ENCODE peak calls at places on chromosomes 3 and 15, in six cellular contexts. G is upper lobe of left lung, H is A549, R is HepG2, Y is K562, W is GM12878. L is an unnamed sample.

GRCh38 chr3:195596648-195597628 is 13.2 kb upstream of the APOD start:
- ATAC-seq in G (no peak), H (no peak), R (no peak), Y (no peak), W (no peak), L (no peak)

GRCh38 chr15:94080416-94080815 is 150.9 kb upstream of the MCTP2 start:
- ATAC-seq in G (peak), H (no peak), R (no peak), Y (no peak), W (peak), L (peak)

GRCh38 chr3:86929046-86929445 is 61.9 kb downstream of the VGLL3 start:
- ATAC-seq in G (no peak), H (peak), R (no peak), Y (no peak), W (no peak), L (no peak)

GRCh38 chr3:61807865-61808276 is 246.5 kb downstream of the PTPRG start:
- ATAC-seq in G (peak), H (no peak), R (peak), Y (no peak), W (no peak), L (no peak)

GRCh38 chr3:141798455-141798854 is 35.2 kb downstream of the GRK7 start:
- ATAC-seq in G (no peak), H (no peak), R (peak), Y (no peak), W (no peak), L (peak)

GRCh38 chr3:57752307-57752706 is 3.8 kb upstream of the SLMAP start:
- ATAC-seq in G (no peak), H (no peak), R (no peak), Y (no peak), W (no peak), L (no peak)

GRCh38 chr15:88741671-88742070 is 61.6 kb upstream of the ACAN start:
- ATAC-seq in G (peak), H (no peak), R (no peak), Y (no peak), W (no peak), L (no peak)

GRCh38 chr3:7166460-7166859 is 305.5 kb downstream of the GRM7 start:
- ATAC-seq in G (no peak), H (no peak), R (no peak), Y (no peak), W (no peak), L (peak)

GRCh38 chr3:132265488-132265887 is 51.7 kb upstream of the ACP3 start:
- ATAC-seq in G (no peak), H (no peak), R (no peak), Y (no peak), W (no peak), L (no peak)

GRCh38 chr3:187186801-187187421 is 10.4 kb upstream of the RTP1 start:
- ATAC-seq in G (peak), H (no peak), R (peak), Y (peak), W (peak), L (peak)

GRCh38 chr3:132435239-132435910 is 18.1 kb downstream of the DNAJC13 start:
- ATAC-seq in G (no peak), H (no peak), R (no peak), Y (no peak), W (no peak), L (no peak)

GRCh38 chr3:102177075-102177755 is 257.6 kb upstream of the ZPLD1 start:
- ATAC-seq in G (no peak), H (no peak), R (no peak), Y (no peak), W (no peak), L (no peak)

GRCh38 chr15:76150508-76150907 is 90.7 kb downstream of the TMEM266 start:
- ATAC-seq in G (peak), H (no peak), R (no peak), Y (no peak), W (peak), L (no peak)

GRCh38 chr3:119632829-119633228 is 27.6 kb downstream of the POPDC2 start:
- ATAC-seq in G (no peak), H (no peak), R (no peak), Y (no peak), W (no peak), L (no peak)

GRCh38 chr3:108345492-108346205 is 49.3 kb downstream of the HHLA2 start:
- ATAC-seq in G (no peak), H (no peak), R (no peak), Y (no peak), W (peak), L (no peak)

GRCh38 chr3:19425825-19426224 is 277.5 kb downstream of the KCNH8 start:
- ATAC-seq in G (no peak), H (no peak), R (no peak), Y (no peak), W (no peak), L (no peak)

GRCh38 chr15:81270781-81271491 is 53.0 kb downstream of the STARD5 start:
- ATAC-seq in G (no peak), H (no peak), R (no peak), Y (no peak), W (no peak), L (no peak)

GRCh38 chr3:62539762-62540161 is 166.4 kb upstream of the FEZF2 start:
- ATAC-seq in G (peak), H (no peak), R (no peak), Y (no peak), W (no peak), L (no peak)

GRCh38 chr3:59482001-59482400 is 432.2 kb upstream of the CFAP20DC start:
- ATAC-seq in G (no peak), H (no peak), R (no peak), Y (no peak), W (no peak), L (no peak)

GRCh38 chr3:31918179-31919165 is 62.6 kb downstream of the OSBPL10 start:
- ATAC-seq in G (no peak), H (no peak), R (no peak), Y (no peak), W (peak), L (no peak)

GRCh38 chr3:52052831-52053306 is 3.5 kb downstream of the DUSP7 start:
- ATAC-seq in G (peak), H (no peak), R (peak), Y (peak), W (peak), L (peak)

GRCh38 chr3:81816473-81817260 is 55.2 kb upstream of the GBE1 start:
- ATAC-seq in G (no peak), H (no peak), R (peak), Y (no peak), W (peak), L (no peak)

GRCh38 chr3:32414527-32415202 is 23.0 kb downstream of the CMTM7 start:
- ATAC-seq in G (peak), H (no peak), R (no peak), Y (no peak), W (peak), L (peak)

GRCh38 chr15:32994810-32995424 is 199.6 kb downstream of the FMN1 start:
- ATAC-seq in G (no peak), H (peak), R (no peak), Y (peak), W (peak), L (no peak)

GRCh38 chr3:155917781-155918180 is 47.3 kb downstream of the GMPS start:
- ATAC-seq in G (no peak), H (no peak), R (no peak), Y (no peak), W (no peak), L (no peak)

GRCh38 chr3:193775421-193776077 is 182.5 kb downstream of the OPA1 start:
- ATAC-seq in G (no peak), H (no peak), R (peak), Y (peak), W (no peak), L (no peak)

GRCh38 chr15:75827691-75828090 is 15.6 kb upstream of the UBE2Q2 start:
- ATAC-seq in G (no peak), H (no peak), R (no peak), Y (no peak), W (no peak), L (no peak)

GRCh38 chr3:36918050-36918449 is 26.8 kb downstream of the TRANK1 start:
- ATAC-seq in G (no peak), H (no peak), R (no peak), Y (no peak), W (peak), L (no peak)

GRCh38 chr3:65963787-65964707 is 74.7 kb downstream of the MAGI1 start:
- ATAC-seq in G (peak), H (peak), R (peak), Y (no peak), W (peak), L (peak)

GRCh38 chr3:100331660-100332059 is 2.9 kb upstream of the NIT2 start:
- ATAC-seq in G (no peak), H (no peak), R (no peak), Y (no peak), W (no peak), L (no peak)

GRCh38 chr3:14602006-14602803 is 49.4 kb upstream of the CCDC174 start:
- ATAC-seq in G (no peak), H (peak), R (peak), Y (peak), W (no peak), L (peak)

GRCh38 chr3:129577356-129577755 is 29.1 kb downstream of the PLXND1 start:
- ATAC-seq in G (peak), H (no peak), R (no peak), Y (no peak), W (no peak), L (peak)

GRCh38 chr3:52983828-52984227 is 62.0 kb downstream of the SFMBT1 start:
- ATAC-seq in G (peak), H (no peak), R (no peak), Y (no peak), W (peak), L (no peak)

GRCh38 chr15:92076536-92076935 is 223.0 kb downstream of the SLCO3A1 start:
- ATAC-seq in G (no peak), H (no peak), R (no peak), Y (no peak), W (no peak), L (no peak)

DNA sequence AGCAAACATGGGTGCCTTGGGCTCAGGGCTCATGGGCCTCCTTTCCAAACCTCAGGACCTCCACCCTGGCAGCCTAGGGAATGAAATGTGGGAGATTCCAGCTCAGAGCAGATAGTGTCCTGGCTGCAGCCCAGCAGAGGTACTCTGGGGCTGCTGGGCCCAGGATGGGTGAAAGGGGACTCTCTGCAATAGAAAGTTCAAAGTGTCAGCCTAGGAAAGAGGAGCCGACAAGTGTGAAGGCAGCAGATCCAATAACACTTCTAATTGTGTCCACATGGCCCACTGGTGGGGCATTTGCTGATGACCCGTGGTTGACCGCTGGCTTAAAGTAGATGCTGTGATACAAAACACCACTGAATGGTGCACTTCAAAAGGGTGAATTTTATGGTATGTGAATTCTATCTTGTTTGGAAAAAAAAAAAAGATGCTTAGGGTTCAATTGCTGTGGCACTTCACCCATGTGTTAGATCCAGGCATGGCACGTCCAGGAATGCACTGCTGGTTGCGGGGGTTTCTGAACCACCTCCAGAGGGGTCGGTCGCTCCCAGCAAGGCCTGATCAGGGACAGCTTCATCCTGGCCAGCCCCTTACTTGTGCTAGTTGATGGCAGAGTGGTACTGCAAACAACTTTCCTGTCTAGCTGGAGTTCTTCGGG is 20.9 kb downstream of the AMOTL2 start:
- ATAC-seq in G (no peak), H (peak), R (peak), Y (no peak), W (no peak), L (no peak)
- TF ChIP-seq EP300 in G (no peak), H (no peak), R (no peak), Y (no peak), W (no peak), L (no peak)

GRCh38 chr15:61367953-61368352 is 138.9 kb upstream of the RORA start:
- ATAC-seq in G (no peak), H (no peak), R (peak), Y (no peak), W (no peak), L (no peak)
- TF ChIP-seq CTCF in G (no peak), H (no peak), R (no peak), Y (peak), W (no peak), L (no peak)

GRCh38 chr3:69322110-69322509 is 63.8 kb downstream of the FRMD4B start:
- ATAC-seq in G (no peak), H (no peak), R (no peak), Y (no peak), W (no peak), L (no peak)
- TF ChIP-seq EP300 in G (no peak), H (no peak), R (no peak), Y (no peak), W (no peak), L (no peak)

DNA sequence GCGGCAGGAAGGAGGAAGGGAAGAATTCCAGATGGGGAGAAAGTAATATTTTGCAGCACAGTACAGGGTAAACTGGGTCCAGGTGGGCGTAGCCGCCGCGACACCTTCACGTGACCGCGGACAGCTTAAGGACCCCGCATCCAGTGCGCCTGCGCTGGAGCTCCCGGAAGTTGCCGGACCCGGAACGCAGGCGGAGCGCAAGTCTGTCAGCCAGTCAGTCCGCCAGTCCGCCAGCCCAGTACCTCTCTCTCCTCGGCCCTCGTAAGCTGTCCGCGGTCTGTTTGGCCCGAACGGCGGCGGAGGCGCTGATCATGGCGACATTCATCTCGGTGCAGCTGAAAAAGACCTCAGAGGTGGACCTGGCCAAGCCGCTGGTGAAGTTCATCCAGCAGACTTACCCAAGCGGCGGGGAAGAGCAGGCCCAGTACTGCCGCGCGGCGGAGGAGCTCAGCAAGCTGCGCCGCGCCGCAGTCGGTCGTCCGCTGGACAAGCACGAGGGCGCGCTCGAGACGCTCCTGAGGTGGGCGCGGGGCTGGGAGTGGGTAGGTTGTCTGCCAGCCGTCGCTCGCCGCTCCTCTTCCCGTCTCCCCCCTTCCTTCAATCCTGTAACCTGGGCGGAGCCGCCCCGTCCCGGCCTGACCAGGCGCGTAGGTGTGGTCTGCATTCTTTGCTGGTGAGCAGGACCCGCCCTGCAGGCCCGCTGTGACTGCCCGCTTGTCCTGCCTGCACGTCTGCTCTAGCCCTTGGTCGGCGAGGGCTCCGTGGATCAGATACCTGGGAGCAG is at the start of gene PDCD6IP:
- ATAC-seq in G (peak), H (peak), R (peak), Y (peak), W (peak), L (peak)
- TF ChIP-seq CTCF in G (peak), H (no peak), R (peak), Y (peak), W (peak), L (peak)

GRCh38 chr3:161026612-161027217 is 78.4 kb downstream of the B3GALNT1 start:
- ATAC-seq in G (no peak), H (no peak), R (no peak), Y (no peak), W (no peak), L (no peak)
- TF ChIP-seq EP300 in G (no peak), H (no peak), R (no peak), Y (no peak), W (no peak), L (no peak)

GRCh38 chr15:38551720-38552627 is 12.6 kb downstream of the RASGRP1 start:
- ATAC-seq in G (no peak), H (no peak), R (no peak), Y (no peak), W (no peak), L (no peak)

GRCh38 chr15:38545179-38545578 is 19.4 kb downstream of the RASGRP1 start:
- ATAC-seq in G (no peak), H (no peak), R (no peak), Y (no peak), W (no peak), L (no peak)

GRCh38 chr15:38549222-38549621 is 15.4 kb downstream of the RASGRP1 start:
- ATAC-seq in G (no peak), H (no peak), R (no peak), Y (no peak), W (no peak), L (no peak)

GRCh38 chr15:38553071-38553470 is 11.5 kb downstream of the RASGRP1 start:
- ATAC-seq in G (no peak), H (no peak), R (no peak), Y (no peak), W (no peak), L (no peak)

DNA sequence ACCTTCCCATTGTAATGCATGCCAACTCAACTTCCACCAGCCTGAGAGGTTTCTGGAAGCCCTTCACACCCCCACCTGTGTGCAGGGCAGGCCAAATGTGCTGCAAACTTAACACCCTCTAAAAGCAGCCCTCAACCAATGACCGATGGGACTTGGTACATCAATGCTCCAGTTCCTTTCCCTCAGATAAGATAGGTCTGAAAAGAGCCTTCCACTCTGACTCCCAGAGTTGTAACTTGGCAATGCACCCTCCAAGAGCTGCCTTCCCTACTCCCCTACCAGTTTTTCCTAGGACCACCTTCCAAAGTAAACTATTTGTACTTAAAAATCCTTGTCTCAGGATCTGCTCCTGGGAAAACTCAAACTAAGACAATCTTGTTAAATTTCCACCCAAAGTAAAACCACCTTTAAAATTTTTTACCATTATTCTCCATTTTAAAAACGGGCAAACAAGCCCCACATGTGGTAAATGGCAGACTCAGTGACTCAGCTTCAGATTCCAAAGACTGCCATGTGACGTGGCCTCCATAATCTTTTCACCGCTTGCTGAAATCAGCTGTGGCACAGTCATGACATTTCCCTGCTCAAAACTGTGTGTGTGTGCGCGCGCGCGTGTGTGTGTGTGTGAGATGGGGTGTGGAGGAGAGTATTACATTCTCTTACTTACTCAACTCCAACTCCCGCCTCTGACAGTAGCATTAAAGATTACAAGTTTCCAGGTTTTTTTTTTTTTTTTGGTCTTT is 17.2 kb downstream of the RASGRP1 start:
- ATAC-seq in G (no peak), H (no peak), R (no peak), Y (peak), W (no peak), L (no peak)
- TF ChIP-seq CTCF in G (no peak), H (no peak), R (no peak), Y (no peak), W (no peak), L (no peak)

DNA sequence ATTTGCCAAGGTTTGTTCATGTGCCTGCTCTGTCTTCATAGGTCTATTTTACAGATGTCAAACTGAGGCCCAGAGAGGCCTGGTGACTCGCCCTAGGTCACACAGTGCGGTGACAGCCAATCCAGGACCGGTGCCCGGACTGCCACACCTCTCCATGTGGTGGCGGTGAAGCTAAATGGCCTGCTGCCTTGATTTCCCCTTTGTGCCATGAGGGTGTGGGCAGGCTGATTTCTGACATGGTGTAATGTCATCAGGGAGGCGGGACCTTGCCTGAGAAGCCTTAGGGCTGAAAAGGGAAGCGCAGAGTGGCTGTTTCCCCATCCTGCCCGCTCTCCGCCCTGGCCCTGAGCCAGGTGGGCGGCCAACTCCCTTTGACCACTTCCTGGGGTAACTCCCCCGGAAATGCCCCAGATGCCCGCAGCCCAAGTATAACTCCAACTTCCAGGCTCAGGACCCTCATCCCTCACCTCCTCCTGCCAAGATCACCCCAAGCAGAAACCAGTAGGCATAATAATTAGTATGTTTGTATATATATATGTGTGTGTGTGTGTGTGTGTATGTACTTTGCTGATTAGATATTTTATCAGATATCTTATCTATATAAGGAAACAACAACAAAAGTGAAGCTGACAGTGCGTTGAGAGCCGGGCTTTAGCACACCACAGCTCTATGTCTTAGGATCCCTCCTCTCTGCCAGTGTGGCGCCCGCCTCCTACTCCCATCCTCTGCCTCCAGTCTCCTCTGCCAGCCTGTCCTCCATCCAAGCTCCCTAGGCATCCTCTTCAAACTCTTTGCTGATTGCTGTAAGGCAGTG is 63.9 kb downstream of the IQSEC1 start:
- ATAC-seq in G (peak), H (no peak), R (no peak), Y (no peak), W (peak), L (peak)
- TF ChIP-seq EP300 in G (peak), H (no peak), R (no peak), Y (peak), W (no peak), L (no peak)

DNA sequence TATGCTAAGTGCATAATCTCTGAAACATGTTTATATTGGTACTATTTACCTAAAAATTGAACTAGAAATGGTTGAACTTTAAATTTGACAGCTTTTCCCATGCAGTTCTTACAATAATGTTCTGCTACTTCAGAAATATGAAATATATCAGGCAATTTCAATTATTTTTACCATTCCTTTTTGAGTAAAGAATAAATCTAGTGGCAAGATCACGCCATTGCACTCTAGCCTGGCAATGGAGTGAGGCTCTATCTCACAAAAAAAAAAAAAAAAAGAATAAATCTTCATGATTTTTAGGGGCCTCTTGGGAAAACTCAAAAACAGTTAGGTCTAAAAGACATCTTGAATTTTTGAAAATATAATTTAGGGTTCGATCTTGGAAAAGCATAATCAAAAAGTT is 10.6 kb upstream of the DNAAF4 start:
- ATAC-seq in G (no peak), H (peak), R (no peak), Y (no peak), W (no peak), L (no peak)
- TF ChIP-seq CTCF in G (no peak), H (no peak), R (no peak), Y (no peak), W (no peak), L (no peak)